ENCODE peak calls at places on chromosomes 4 and X, in nine cellular contexts. One of them, this sample, is unnamed.

GRCh38 chrX:46180258-46180687 is 364.9 kb downstream of the ZNF674 start:
- DNase-seq in anterior cingulate cortex: no peak
- DNase-seq in right atrium auricular region: no peak
- DNase-seq in stimulated activated CD4-positive, alpha-beta T cell treated with anti-CD3 and anti-CD28 coated beads, Interleukin-12 subunit alpha, Interleukin-12 subunit beta, amount 100 ng/mL, for 24 hours: no peak
- DNase-seq in psoas muscle: no peak
- DNase-seq in activated CD8-positive, alpha-beta memory T cell treated with anti-CD3 and anti-CD28 coated beads, Interleukin-2, amount 50 U/mL, for 48 hours: no peak
- DNase-seq in activated T-helper 9 cell treated with anti-CD3 and anti-CD28 coated beads, Interleukin-2, amount 50 U/mL, for 16 hours: no peak
- DNase-seq in activated T-cell treated with anti-CD3 and anti-CD28 coated beads for 1 hour: no peak
- DNase-seq in left ventricle myocardium superior: no peak
- DNase-seq in this sample: no peak

GRCh38 chr4:25113915-25114904 is 46.0 kb downstream of the SEPSECS start:
- DNase-seq in anterior cingulate cortex: no peak
- DNase-seq in right atrium auricular region: no peak
- DNase-seq in stimulated activated CD4-positive, alpha-beta T cell treated with anti-CD3 and anti-CD28 coated beads, Interleukin-12 subunit alpha, Interleukin-12 subunit beta, amount 100 ng/mL, for 24 hours: no peak
- DNase-seq in psoas muscle: no peak
- DNase-seq in activated CD8-positive, alpha-beta memory T cell treated with anti-CD3 and anti-CD28 coated beads, Interleukin-2, amount 50 U/mL, for 48 hours: no peak
- DNase-seq in activated T-helper 9 cell treated with anti-CD3 and anti-CD28 coated beads, Interleukin-2, amount 50 U/mL, for 16 hours: no peak
- DNase-seq in activated T-cell treated with anti-CD3 and anti-CD28 coated beads for 1 hour: no peak
- DNase-seq in left ventricle myocardium superior: no peak
- DNase-seq in this sample: no peak

GRCh38 chrX:10833299-10834169 is 213.1 kb upstream of the MID1 start:
- DNase-seq in anterior cingulate cortex: no peak
- DNase-seq in right atrium auricular region: no peak
- DNase-seq in stimulated activated CD4-positive, alpha-beta T cell treated with anti-CD3 and anti-CD28 coated beads, Interleukin-12 subunit alpha, Interleukin-12 subunit beta, amount 100 ng/mL, for 24 hours: no peak
- DNase-seq in psoas muscle: no peak
- DNase-seq in activated CD8-positive, alpha-beta memory T cell treated with anti-CD3 and anti-CD28 coated beads, Interleukin-2, amount 50 U/mL, for 48 hours: no peak
- DNase-seq in activated T-helper 9 cell treated with anti-CD3 and anti-CD28 coated beads, Interleukin-2, amount 50 U/mL, for 16 hours: no peak
- DNase-seq in activated T-cell treated with anti-CD3 and anti-CD28 coated beads for 1 hour: no peak
- DNase-seq in left ventricle myocardium superior: peak
- DNase-seq in this sample: no peak

GRCh38 chr4:118773082-118773792 is 62.7 kb downstream of the SEC24D start:
- DNase-seq in anterior cingulate cortex: no peak
- DNase-seq in right atrium auricular region: no peak
- DNase-seq in stimulated activated CD4-positive, alpha-beta T cell treated with anti-CD3 and anti-CD28 coated beads, Interleukin-12 subunit alpha, Interleukin-12 subunit beta, amount 100 ng/mL, for 24 hours: no peak
- DNase-seq in psoas muscle: no peak
- DNase-seq in activated CD8-positive, alpha-beta memory T cell treated with anti-CD3 and anti-CD28 coated beads, Interleukin-2, amount 50 U/mL, for 48 hours: no peak
- DNase-seq in activated T-helper 9 cell treated with anti-CD3 and anti-CD28 coated beads, Interleukin-2, amount 50 U/mL, for 16 hours: no peak
- DNase-seq in activated T-cell treated with anti-CD3 and anti-CD28 coated beads for 1 hour: no peak
- DNase-seq in left ventricle myocardium superior: no peak
- DNase-seq in this sample: no peak

GRCh38 chr4:76881375-76881774 is 16.6 kb downstream of the SOWAHB start:
- DNase-seq in anterior cingulate cortex: no peak
- DNase-seq in right atrium auricular region: no peak
- DNase-seq in stimulated activated CD4-positive, alpha-beta T cell treated with anti-CD3 and anti-CD28 coated beads, Interleukin-12 subunit alpha, Interleukin-12 subunit beta, amount 100 ng/mL, for 24 hours: no peak
- DNase-seq in psoas muscle: no peak
- DNase-seq in activated CD8-positive, alpha-beta memory T cell treated with anti-CD3 and anti-CD28 coated beads, Interleukin-2, amount 50 U/mL, for 48 hours: no peak
- DNase-seq in activated T-helper 9 cell treated with anti-CD3 and anti-CD28 coated beads, Interleukin-2, amount 50 U/mL, for 16 hours: no peak
- DNase-seq in activated T-cell treated with anti-CD3 and anti-CD28 coated beads for 1 hour: no peak
- DNase-seq in left ventricle myocardium superior: no peak
- DNase-seq in this sample: no peak

GRCh38 chrX:150198776-150199175 is 164.3 kb upstream of the MAMLD1 start:
- DNase-seq in anterior cingulate cortex: no peak
- DNase-seq in right atrium auricular region: no peak
- DNase-seq in stimulated activated CD4-positive, alpha-beta T cell treated with anti-CD3 and anti-CD28 coated beads, Interleukin-12 subunit alpha, Interleukin-12 subunit beta, amount 100 ng/mL, for 24 hours: no peak
- DNase-seq in psoas muscle: no peak
- DNase-seq in activated CD8-positive, alpha-beta memory T cell treated with anti-CD3 and anti-CD28 coated beads, Interleukin-2, amount 50 U/mL, for 48 hours: no peak
- DNase-seq in activated T-helper 9 cell treated with anti-CD3 and anti-CD28 coated beads, Interleukin-2, amount 50 U/mL, for 16 hours: no peak
- DNase-seq in activated T-cell treated with anti-CD3 and anti-CD28 coated beads for 1 hour: no peak
- DNase-seq in left ventricle myocardium superior: no peak
- DNase-seq in this sample: no peak

GRCh38 chr4:78379040-78379439 is 172.5 kb upstream of the ANXA3 start:
- DNase-seq in anterior cingulate cortex: no peak
- DNase-seq in right atrium auricular region: no peak
- DNase-seq in stimulated activated CD4-positive, alpha-beta T cell treated with anti-CD3 and anti-CD28 coated beads, Interleukin-12 subunit alpha, Interleukin-12 subunit beta, amount 100 ng/mL, for 24 hours: no peak
- DNase-seq in psoas muscle: no peak
- DNase-seq in activated CD8-positive, alpha-beta memory T cell treated with anti-CD3 and anti-CD28 coated beads, Interleukin-2, amount 50 U/mL, for 48 hours: no peak
- DNase-seq in activated T-helper 9 cell treated with anti-CD3 and anti-CD28 coated beads, Interleukin-2, amount 50 U/mL, for 16 hours: no peak
- DNase-seq in activated T-cell treated with anti-CD3 and anti-CD28 coated beads for 1 hour: no peak
- DNase-seq in left ventricle myocardium superior: no peak
- DNase-seq in this sample: no peak

GRCh38 chrX:119996600-119997524 is 53.3 kb upstream of the NKAP start:
- DNase-seq in anterior cingulate cortex: no peak
- DNase-seq in right atrium auricular region: no peak
- DNase-seq in stimulated activated CD4-positive, alpha-beta T cell treated with anti-CD3 and anti-CD28 coated beads, Interleukin-12 subunit alpha, Interleukin-12 subunit beta, amount 100 ng/mL, for 24 hours: no peak
- DNase-seq in psoas muscle: no peak
- DNase-seq in activated CD8-positive, alpha-beta memory T cell treated with anti-CD3 and anti-CD28 coated beads, Interleukin-2, amount 50 U/mL, for 48 hours: no peak
- DNase-seq in activated T-helper 9 cell treated with anti-CD3 and anti-CD28 coated beads, Interleukin-2, amount 50 U/mL, for 16 hours: no peak
- DNase-seq in activated T-cell treated with anti-CD3 and anti-CD28 coated beads for 1 hour: no peak
- DNase-seq in left ventricle myocardium superior: no peak
- DNase-seq in this sample: no peak

GRCh38 chrX:154595559-154595958 is 10.6 kb downstream of the CTAG1A start:
- DNase-seq in anterior cingulate cortex: no peak
- DNase-seq in right atrium auricular region: no peak
- DNase-seq in stimulated activated CD4-positive, alpha-beta T cell treated with anti-CD3 and anti-CD28 coated beads, Interleukin-12 subunit alpha, Interleukin-12 subunit beta, amount 100 ng/mL, for 24 hours: no peak
- DNase-seq in psoas muscle: no peak
- DNase-seq in activated CD8-positive, alpha-beta memory T cell treated with anti-CD3 and anti-CD28 coated beads, Interleukin-2, amount 50 U/mL, for 48 hours: no peak
- DNase-seq in activated T-helper 9 cell treated with anti-CD3 and anti-CD28 coated beads, Interleukin-2, amount 50 U/mL, for 16 hours: no peak
- DNase-seq in activated T-cell treated with anti-CD3 and anti-CD28 coated beads for 1 hour: no peak
- DNase-seq in left ventricle myocardium superior: no peak
- DNase-seq in this sample: no peak

GRCh38 chr4:141686929-141687328 is 50.5 kb downstream of the IL15 start:
- DNase-seq in anterior cingulate cortex: no peak
- DNase-seq in right atrium auricular region: no peak
- DNase-seq in stimulated activated CD4-positive, alpha-beta T cell treated with anti-CD3 and anti-CD28 coated beads, Interleukin-12 subunit alpha, Interleukin-12 subunit beta, amount 100 ng/mL, for 24 hours: no peak
- DNase-seq in psoas muscle: no peak
- DNase-seq in activated CD8-positive, alpha-beta memory T cell treated with anti-CD3 and anti-CD28 coated beads, Interleukin-2, amount 50 U/mL, for 48 hours: no peak
- DNase-seq in activated T-helper 9 cell treated with anti-CD3 and anti-CD28 coated beads, Interleukin-2, amount 50 U/mL, for 16 hours: no peak
- DNase-seq in activated T-cell treated with anti-CD3 and anti-CD28 coated beads for 1 hour: no peak
- DNase-seq in left ventricle myocardium superior: no peak
- DNase-seq in this sample: no peak

GRCh38 chr4:86895692-86896488 is 3.7 kb upstream of the C4orf36 start:
- DNase-seq in anterior cingulate cortex: no peak
- DNase-seq in right atrium auricular region: no peak
- DNase-seq in stimulated activated CD4-positive, alpha-beta T cell treated with anti-CD3 and anti-CD28 coated beads, Interleukin-12 subunit alpha, Interleukin-12 subunit beta, amount 100 ng/mL, for 24 hours: no peak
- DNase-seq in psoas muscle: no peak
- DNase-seq in activated CD8-positive, alpha-beta memory T cell treated with anti-CD3 and anti-CD28 coated beads, Interleukin-2, amount 50 U/mL, for 48 hours: no peak
- DNase-seq in activated T-helper 9 cell treated with anti-CD3 and anti-CD28 coated beads, Interleukin-2, amount 50 U/mL, for 16 hours: no peak
- DNase-seq in activated T-cell treated with anti-CD3 and anti-CD28 coated beads for 1 hour: no peak
- DNase-seq in left ventricle myocardium superior: no peak
- DNase-seq in this sample: no peak

GRCh38 chrX:148135738-148136137 is 154.6 kb downstream of the FMR1NB start:
- DNase-seq in anterior cingulate cortex: no peak
- DNase-seq in right atrium auricular region: no peak
- DNase-seq in stimulated activated CD4-positive, alpha-beta T cell treated with anti-CD3 and anti-CD28 coated beads, Interleukin-12 subunit alpha, Interleukin-12 subunit beta, amount 100 ng/mL, for 24 hours: no peak
- DNase-seq in psoas muscle: no peak
- DNase-seq in activated CD8-positive, alpha-beta memory T cell treated with anti-CD3 and anti-CD28 coated beads, Interleukin-2, amount 50 U/mL, for 48 hours: no peak
- DNase-seq in activated T-helper 9 cell treated with anti-CD3 and anti-CD28 coated beads, Interleukin-2, amount 50 U/mL, for 16 hours: no peak
- DNase-seq in activated T-cell treated with anti-CD3 and anti-CD28 coated beads for 1 hour: no peak
- DNase-seq in left ventricle myocardium superior: no peak
- DNase-seq in this sample: no peak

GRCh38 chrX:5051831-5052491 is 1176.7 kb downstream of the NLGN4X start:
- DNase-seq in anterior cingulate cortex: no peak
- DNase-seq in right atrium auricular region: peak
- DNase-seq in stimulated activated CD4-positive, alpha-beta T cell treated with anti-CD3 and anti-CD28 coated beads, Interleukin-12 subunit alpha, Interleukin-12 subunit beta, amount 100 ng/mL, for 24 hours: no peak
- DNase-seq in psoas muscle: peak
- DNase-seq in activated CD8-positive, alpha-beta memory T cell treated with anti-CD3 and anti-CD28 coated beads, Interleukin-2, amount 50 U/mL, for 48 hours: no peak
- DNase-seq in activated T-helper 9 cell treated with anti-CD3 and anti-CD28 coated beads, Interleukin-2, amount 50 U/mL, for 16 hours: no peak
- DNase-seq in activated T-cell treated with anti-CD3 and anti-CD28 coated beads for 1 hour: no peak
- DNase-seq in left ventricle myocardium superior: no peak
- DNase-seq in this sample: no peak

This sample was measured in nucleus accumbens.